ENCODE peak calls at places on chromosomes 7 and 10, in five cellular contexts. O is HL-60, J is thoracic aorta, L is BE2C, M is cardiac fibroblast. F is an unnamed sample.

GRCh38 chr10:57664815-57665214 is 602.9 kb downstream of the IPMK start:
- DNase-seq in J (no peak), O (no peak), M (peak; percentile 4), L (no peak), F (no peak)

GRCh38 chr7:75599244-75599771 is 107.2 kb downstream of the SPDYE5 start:
- DNase-seq in M (no peak), O (no peak), L (peak; percentile 20), J (no peak), F (no peak)

GRCh38 chr10:88820990-88821389 is 18.5 kb downstream of the LIPM start:
- DNase-seq in O (no peak), M (peak; percentile 87), J (no peak), L (no peak), F (no peak)

GRCh38 chr7:29349362-29349761 is 154.8 kb downstream of the CHN2 start:
- DNase-seq in J (no peak), L (no peak), M (no peak), O (no peak), F (no peak)

GRCh38 chr10:93224005-93224779 is 150.5 kb downstream of the CYP26A1 start:
- DNase-seq in L (no peak), O (no peak), M (no peak), J (no peak), F (no peak)

GRCh38 chr7:956031-956430 is 1.6 kb upstream of the ADAP1 start:
- DNase-seq in L (no peak), J (no peak), O (no peak), M (no peak), F (no peak)

GRCh38 chr7:83486536-83486935 is 162.4 kb downstream of the SEMA3E start:
- DNase-seq in M (no peak), J (no peak), L (no peak), O (no peak), F (no peak)

GRCh38 chr10:11468126-11468742 is 143.2 kb downstream of the USP6NL start:
- DNase-seq in O (no peak), L (no peak), J (no peak), M (no peak), F (no peak)

GRCh38 chr10:19302117-19302516 is 253.5 kb downstream of the MALRD1 start:
- DNase-seq in L (no peak), J (no peak), O (no peak), M (peak; percentile 20), F (no peak)

GRCh38 chr10:95319239-95319638 is 28.4 kb upstream of the PDLIM1 start:
- DNase-seq in L (no peak), M (peak; percentile 31), J (no peak), O (no peak), F (no peak)

GRCh38 chr10:118977864-118978263 is 51.6 kb upstream of the NANOS1 start:
- DNase-seq in M (no peak), J (no peak), L (no peak), O (no peak), F (no peak)

GRCh38 chr10:69568472-69569143 is 4.6 kb downstream of the NEUROG3 start:
- DNase-seq in L (no peak), J (no peak), O (no peak), M (no peak), F (no peak)

GRCh38 chr7:140625908-140626868 is 14.4 kb downstream of the DENND2A start:
- DNase-seq in O (no peak), M (peak; percentile 98), L (peak; percentile 79), J (peak; percentile 32), F (peak; percentile 87)

GRCh38 chr7:47453093-47454056 is 128.5 kb downstream of the TNS3 start:
- DNase-seq in O (no peak), L (no peak), J (peak; percentile 38), M (peak; percentile 68), F (no peak)

GRCh38 chr10:75926763-75927162 is 495.3 kb downstream of the LRMDA start:
- DNase-seq in O (no peak), M (no peak), J (no peak), L (peak; percentile 34), F (no peak)

GRCh38 chr7:636396-636795 is 90.1 kb upstream of the DNAAF5 start:
- DNase-seq in M (peak; percentile 38), O (no peak), L (no peak), J (no peak), F (no peak)

GRCh38 chr10:79019961-79020491 is 48.7 kb upstream of the ZMIZ1 start:
- DNase-seq in M (peak; percentile 80), J (no peak), O (no peak), L (peak; percentile 62), F (no peak)

GRCh38 chr10:85544956-85545355 is 821.6 kb downstream of the GRID1 start:
- DNase-seq in O (no peak), L (no peak), M (peak; percentile 7), J (no peak), F (no peak)

GRCh38 chr10:85545874-85546273 is 820.7 kb downstream of the GRID1 start:
- DNase-seq in J (no peak), L (no peak), O (peak; percentile 31), M (no peak), F (no peak)

GRCh38 chr10:85547460-85548023 is 819.1 kb downstream of the GRID1 start:
- DNase-seq in M (no peak), J (no peak), O (no peak), L (no peak), F (no peak)

GRCh38 chr10:85542936-85543730 is 823.5 kb downstream of the GRID1 start:
- DNase-seq in O (no peak), L (no peak), J (no peak), M (no peak), F (no peak)

DNA sequence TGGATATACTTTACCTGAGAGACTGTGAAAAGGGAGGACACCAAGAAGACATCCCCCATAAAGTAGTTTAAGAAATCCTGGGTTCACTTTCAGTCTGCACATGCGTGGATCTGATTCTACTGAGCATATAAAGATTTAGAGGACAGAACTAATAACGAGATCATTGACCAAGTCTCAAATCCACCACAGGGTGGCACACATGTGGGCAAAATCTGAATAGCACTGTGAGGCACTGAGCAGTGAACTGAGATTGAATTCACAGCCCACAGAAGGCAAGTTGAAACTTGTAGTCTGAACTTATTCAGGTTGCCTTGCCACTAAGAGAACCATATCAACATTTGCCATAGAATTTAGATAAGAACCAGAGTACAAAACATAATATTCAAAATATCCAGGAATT is 818.6 kb downstream of the GRID1 start:
- DNase-seq in J (no peak), L (peak; percentile 48), O (no peak), M (peak; percentile 37), F (no peak)
- TF ChIP-seq CTCF in J (no peak), L (peak; percentile 68), O (no peak), M (no peak), F (no peak)

GRCh38 chr10:109780997-109781396 is 142.3 kb downstream of the XPNPEP1 start:
- DNase-seq in O (no peak), J (no peak), L (no peak), M (no peak), F (no peak)

GRCh38 chr10:109778993-109779392 is 144.3 kb downstream of the XPNPEP1 start:
- DNase-seq in J (no peak), M (no peak), O (no peak), L (no peak), F (no peak)

GRCh38 chr10:109784236-109784635 is 139.1 kb downstream of the XPNPEP1 start:
- DNase-seq in L (no peak), O (no peak), J (no peak), M (no peak), F (no peak)

DNA sequence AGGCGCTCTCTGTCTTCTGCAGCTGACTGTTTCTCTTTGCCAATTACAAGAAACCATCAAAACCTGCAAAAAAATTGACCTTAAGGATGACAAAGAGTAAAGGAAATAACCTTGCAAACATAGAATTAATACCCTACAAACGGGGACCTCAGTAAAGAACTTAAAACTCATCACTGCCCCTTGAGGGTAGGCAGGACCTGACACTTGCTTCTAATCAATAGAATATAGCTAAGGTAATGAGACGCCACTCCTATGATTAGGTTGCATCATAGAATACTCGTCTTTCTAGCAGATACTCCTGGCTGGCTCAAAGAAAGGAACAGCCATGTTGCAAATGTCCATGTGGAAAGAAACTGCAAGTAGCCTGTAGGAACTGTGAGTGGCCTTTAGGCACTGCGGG is 140.0 kb downstream of the XPNPEP1 start:
- DNase-seq in O (no peak), M (no peak), J (no peak), L (no peak), F (no peak)
- TF ChIP-seq CTCF in O (no peak), M (no peak), J (no peak), L (no peak), F (no peak)

GRCh38 chr10:124156524-124157225 is 63.3 kb upstream of the CHST15 start:
- DNase-seq in L (no peak), J (no peak), M (peak; percentile 49), O (no peak), F (no peak)
- TF ChIP-seq CTCF in L (no peak), J (no peak), M (no peak), O (no peak), F (no peak)

GRCh38 chr10:101060036-101060950 is 1.5 kb upstream of the KAZALD1 start:
- DNase-seq in O (peak; percentile 94), J (peak; percentile 85), M (peak; percentile 96), L (peak; percentile 90), F (peak; percentile 94)
- TF ChIP-seq CTCF in O (peak; percentile 81), J (peak; percentile 85), M (peak; percentile 87), L (peak; percentile 92), F (peak; percentile 77)

GRCh38 chr7:24715661-24716479 is 41.4 kb downstream of the GSDME start:
- DNase-seq in M (peak; percentile 54), J (no peak), L (peak; percentile 35), O (peak; percentile 32), F (no peak)
- TF ChIP-seq CTCF in M (peak; percentile 49), J (no peak), L (peak; percentile 69), O (peak; percentile 13), F (no peak)

DNA sequence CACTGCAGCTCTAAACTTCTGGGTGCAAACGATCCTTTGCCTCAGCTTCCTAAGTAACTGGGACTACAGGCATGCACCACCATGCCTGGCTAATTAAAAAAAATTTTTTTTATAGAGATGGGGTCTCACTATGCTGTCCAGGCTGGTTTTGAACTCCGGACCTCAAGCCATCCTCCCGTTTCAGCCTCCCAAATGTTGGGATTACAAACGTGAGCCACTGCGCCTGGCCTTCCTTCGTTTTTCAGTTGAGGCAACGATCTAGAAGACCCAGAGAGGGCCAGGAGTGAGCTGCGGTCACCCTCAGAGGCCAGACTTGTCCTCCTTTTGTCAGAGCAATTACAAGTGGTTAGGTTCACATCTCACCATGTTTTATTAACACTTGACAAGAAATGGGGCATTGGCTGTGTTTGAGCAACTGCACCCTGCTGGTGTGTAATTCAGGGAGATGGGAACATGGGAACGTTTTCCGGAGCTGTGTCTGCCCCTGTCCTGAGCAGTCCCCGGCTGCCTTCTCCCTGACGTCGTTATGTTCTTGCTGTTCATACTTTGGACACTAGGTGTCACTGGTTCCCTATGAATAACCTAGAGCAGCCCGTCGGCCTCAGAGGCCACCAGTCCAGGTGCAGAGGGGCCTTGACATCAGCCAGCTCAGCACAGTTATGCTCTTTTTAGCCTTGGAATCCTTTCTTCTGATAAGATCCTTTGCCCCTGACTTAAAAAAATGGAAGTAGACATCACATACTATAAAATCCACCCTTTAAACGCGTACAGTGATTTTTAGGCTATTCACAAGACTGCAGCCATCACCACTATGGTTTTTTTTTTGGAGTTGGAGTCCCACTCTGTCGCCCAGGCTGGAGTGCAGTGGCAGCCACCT is 375.0 kb downstream of the TYW1 start:
- DNase-seq in M (peak; percentile 76), L (peak; percentile 74), O (peak; percentile 62), J (peak; percentile 3), F (peak; percentile 69)
- TF ChIP-seq CTCF in M (peak; percentile 77), L (peak; percentile 87), O (peak; percentile 72), J (peak; percentile 76), F (peak; percentile 84)